ENCODE peak calls at places on chromosomes 6 and 20, in six cellular contexts. One of them, this sample, is unnamed.
A peak's percentile ranks its signal among the peaks of the same experiment; 100 is the strongest.

GRCh38 chr20:62685781-62686555 is 22.7 kb upstream of the NTSR1 start:
- DNase-seq in stimulated activated CD4-positive, alpha-beta T cell treated with anti-CD3 and anti-CD28 coated beads, Interleukin-4, amount 100 ng/mL, for 48 hours: no peak
- DNase-seq in fibroblast of the conjunctiva: no peak
- DNase-seq in stimulated activated CD8-positive, alpha-beta memory T cell treated with anti-CD3 and anti-CD28 coated beads, Interleukin-4, amount 100 ng/mL, for 48 hours: no peak
- DNase-seq in OCI-LY7: no peak
- DNase-seq in activated CD4-positive, alpha-beta T cell treated with anti-CD3 and anti-CD28 coated beads, Interleukin-2, amount 10 ng/mL, durations not matched to agents 7 days and 5 days: peak; percentile 39
- DNase-seq in this sample: peak; percentile 55

GRCh38 chr20:24957326-24957996 is 8.4 kb downstream of the CST7 start:
- DNase-seq in stimulated activated CD4-positive, alpha-beta T cell treated with anti-CD3 and anti-CD28 coated beads, Interleukin-4, amount 100 ng/mL, for 48 hours: no peak
- DNase-seq in activated CD4-positive, alpha-beta T cell treated with anti-CD3 and anti-CD28 coated beads, Interleukin-2, amount 10 ng/mL, durations not matched to agents 7 days and 5 days: peak; percentile 3
- DNase-seq in stimulated activated CD8-positive, alpha-beta memory T cell treated with anti-CD3 and anti-CD28 coated beads, Interleukin-4, amount 100 ng/mL, for 48 hours: peak; percentile 23
- DNase-seq in fibroblast of the conjunctiva: no peak
- DNase-seq in OCI-LY7: no peak
- DNase-seq in this sample: peak; percentile 31

GRCh38 chr6:44064948-44065272 is 62.3 kb downstream of the MRPL14 start:
- DNase-seq in fibroblast of the conjunctiva: no peak
- DNase-seq in stimulated activated CD8-positive, alpha-beta memory T cell treated with anti-CD3 and anti-CD28 coated beads, Interleukin-4, amount 100 ng/mL, for 48 hours: no peak
- DNase-seq in stimulated activated CD4-positive, alpha-beta T cell treated with anti-CD3 and anti-CD28 coated beads, Interleukin-4, amount 100 ng/mL, for 48 hours: no peak
- DNase-seq in activated CD4-positive, alpha-beta T cell treated with anti-CD3 and anti-CD28 coated beads, Interleukin-2, amount 10 ng/mL, durations not matched to agents 7 days and 5 days: no peak
- DNase-seq in OCI-LY7: no peak
- DNase-seq in this sample: no peak

GRCh38 chr20:63553251-63553932 is 567 bp upstream of the FNDC11 start:
- DNase-seq in activated CD4-positive, alpha-beta T cell treated with anti-CD3 and anti-CD28 coated beads, Interleukin-2, amount 10 ng/mL, durations not matched to agents 7 days and 5 days: peak; percentile 81
- DNase-seq in OCI-LY7: peak; percentile 93
- DNase-seq in stimulated activated CD4-positive, alpha-beta T cell treated with anti-CD3 and anti-CD28 coated beads, Interleukin-4, amount 100 ng/mL, for 48 hours: peak; percentile 82
- DNase-seq in stimulated activated CD8-positive, alpha-beta memory T cell treated with anti-CD3 and anti-CD28 coated beads, Interleukin-4, amount 100 ng/mL, for 48 hours: peak; percentile 95
- DNase-seq in fibroblast of the conjunctiva: peak; percentile 69
- DNase-seq in this sample: peak; percentile 95

GRCh38 chr20:47389867-47390347 is 33.4 kb upstream of the ZMYND8 start:
- DNase-seq in fibroblast of the conjunctiva: peak; percentile 53
- DNase-seq in OCI-LY7: peak; percentile 88
- DNase-seq in stimulated activated CD8-positive, alpha-beta memory T cell treated with anti-CD3 and anti-CD28 coated beads, Interleukin-4, amount 100 ng/mL, for 48 hours: no peak
- DNase-seq in activated CD4-positive, alpha-beta T cell treated with anti-CD3 and anti-CD28 coated beads, Interleukin-2, amount 10 ng/mL, durations not matched to agents 7 days and 5 days: no peak
- DNase-seq in stimulated activated CD4-positive, alpha-beta T cell treated with anti-CD3 and anti-CD28 coated beads, Interleukin-4, amount 100 ng/mL, for 48 hours: no peak
- DNase-seq in this sample: no peak

GRCh38 chr6:108566406-108566805 is 5.7 kb downstream of the FOXO3 start:
- DNase-seq in OCI-LY7: no peak
- DNase-seq in fibroblast of the conjunctiva: no peak
- DNase-seq in stimulated activated CD8-positive, alpha-beta memory T cell treated with anti-CD3 and anti-CD28 coated beads, Interleukin-4, amount 100 ng/mL, for 48 hours: no peak
- DNase-seq in activated CD4-positive, alpha-beta T cell treated with anti-CD3 and anti-CD28 coated beads, Interleukin-2, amount 10 ng/mL, durations not matched to agents 7 days and 5 days: no peak
- DNase-seq in stimulated activated CD4-positive, alpha-beta T cell treated with anti-CD3 and anti-CD28 coated beads, Interleukin-4, amount 100 ng/mL, for 48 hours: no peak
- DNase-seq in this sample: no peak

GRCh38 chr6:167093922-167094432 is 28.9 kb upstream of the CCR6 start:
- DNase-seq in OCI-LY7: no peak
- DNase-seq in stimulated activated CD4-positive, alpha-beta T cell treated with anti-CD3 and anti-CD28 coated beads, Interleukin-4, amount 100 ng/mL, for 48 hours: peak; percentile 41
- DNase-seq in fibroblast of the conjunctiva: no peak
- DNase-seq in stimulated activated CD8-positive, alpha-beta memory T cell treated with anti-CD3 and anti-CD28 coated beads, Interleukin-4, amount 100 ng/mL, for 48 hours: peak; percentile 78
- DNase-seq in activated CD4-positive, alpha-beta T cell treated with anti-CD3 and anti-CD28 coated beads, Interleukin-2, amount 10 ng/mL, durations not matched to agents 7 days and 5 days: no peak
- DNase-seq in this sample: peak; percentile 84

GRCh38 chr6:40671338-40672050 is 84.3 kb upstream of the LRFN2 start:
- DNase-seq in fibroblast of the conjunctiva: no peak
- DNase-seq in stimulated activated CD8-positive, alpha-beta memory T cell treated with anti-CD3 and anti-CD28 coated beads, Interleukin-4, amount 100 ng/mL, for 48 hours: no peak
- DNase-seq in activated CD4-positive, alpha-beta T cell treated with anti-CD3 and anti-CD28 coated beads, Interleukin-2, amount 10 ng/mL, durations not matched to agents 7 days and 5 days: no peak
- DNase-seq in stimulated activated CD4-positive, alpha-beta T cell treated with anti-CD3 and anti-CD28 coated beads, Interleukin-4, amount 100 ng/mL, for 48 hours: no peak
- DNase-seq in OCI-LY7: no peak
- DNase-seq in this sample: no peak

GRCh38 chr6:155371230-155371629 is 56.9 kb upstream of the TFB1M start:
- DNase-seq in stimulated activated CD8-positive, alpha-beta memory T cell treated with anti-CD3 and anti-CD28 coated beads, Interleukin-4, amount 100 ng/mL, for 48 hours: no peak
- DNase-seq in stimulated activated CD4-positive, alpha-beta T cell treated with anti-CD3 and anti-CD28 coated beads, Interleukin-4, amount 100 ng/mL, for 48 hours: no peak
- DNase-seq in OCI-LY7: no peak
- DNase-seq in activated CD4-positive, alpha-beta T cell treated with anti-CD3 and anti-CD28 coated beads, Interleukin-2, amount 10 ng/mL, durations not matched to agents 7 days and 5 days: no peak
- DNase-seq in fibroblast of the conjunctiva: no peak
- DNase-seq in this sample: no peak

GRCh38 chr6:105282801-105283585 is 103.2 kb upstream of the POPDC3 start:
- DNase-seq in OCI-LY7: no peak
- DNase-seq in fibroblast of the conjunctiva: no peak
- DNase-seq in activated CD4-positive, alpha-beta T cell treated with anti-CD3 and anti-CD28 coated beads, Interleukin-2, amount 10 ng/mL, durations not matched to agents 7 days and 5 days: no peak
- DNase-seq in stimulated activated CD4-positive, alpha-beta T cell treated with anti-CD3 and anti-CD28 coated beads, Interleukin-4, amount 100 ng/mL, for 48 hours: no peak
- DNase-seq in stimulated activated CD8-positive, alpha-beta memory T cell treated with anti-CD3 and anti-CD28 coated beads, Interleukin-4, amount 100 ng/mL, for 48 hours: no peak
- DNase-seq in this sample: no peak

GRCh38 chr6:139062921-139063320 is 34.4 kb downstream of the ABRACL start:
- DNase-seq in stimulated activated CD8-positive, alpha-beta memory T cell treated with anti-CD3 and anti-CD28 coated beads, Interleukin-4, amount 100 ng/mL, for 48 hours: no peak
- DNase-seq in OCI-LY7: no peak
- DNase-seq in activated CD4-positive, alpha-beta T cell treated with anti-CD3 and anti-CD28 coated beads, Interleukin-2, amount 10 ng/mL, durations not matched to agents 7 days and 5 days: no peak
- DNase-seq in fibroblast of the conjunctiva: no peak
- DNase-seq in stimulated activated CD4-positive, alpha-beta T cell treated with anti-CD3 and anti-CD28 coated beads, Interleukin-4, amount 100 ng/mL, for 48 hours: no peak
- DNase-seq in this sample: no peak

GRCh38 chr20:58797371-58798050 is 53.2 kb downstream of the GNAS-AS1 start:
- DNase-seq in stimulated activated CD8-positive, alpha-beta memory T cell treated with anti-CD3 and anti-CD28 coated beads, Interleukin-4, amount 100 ng/mL, for 48 hours: no peak
- DNase-seq in activated CD4-positive, alpha-beta T cell treated with anti-CD3 and anti-CD28 coated beads, Interleukin-2, amount 10 ng/mL, durations not matched to agents 7 days and 5 days: no peak
- DNase-seq in stimulated activated CD4-positive, alpha-beta T cell treated with anti-CD3 and anti-CD28 coated beads, Interleukin-4, amount 100 ng/mL, for 48 hours: no peak
- DNase-seq in OCI-LY7: no peak
- DNase-seq in fibroblast of the conjunctiva: no peak
- DNase-seq in this sample: no peak

GRCh38 chr20:31652917-31653385 is 15.2 kb downstream of the COX4I2 start:
- DNase-seq in activated CD4-positive, alpha-beta T cell treated with anti-CD3 and anti-CD28 coated beads, Interleukin-2, amount 10 ng/mL, durations not matched to agents 7 days and 5 days: no peak
- DNase-seq in OCI-LY7: no peak
- DNase-seq in stimulated activated CD8-positive, alpha-beta memory T cell treated with anti-CD3 and anti-CD28 coated beads, Interleukin-4, amount 100 ng/mL, for 48 hours: no peak
- DNase-seq in fibroblast of the conjunctiva: peak; percentile 86
- DNase-seq in stimulated activated CD4-positive, alpha-beta T cell treated with anti-CD3 and anti-CD28 coated beads, Interleukin-4, amount 100 ng/mL, for 48 hours: no peak
- DNase-seq in this sample: no peak

GRCh38 chr6:52570291-52570700 is 6.6 kb downstream of the TRAM2 start:
- DNase-seq in stimulated activated CD8-positive, alpha-beta memory T cell treated with anti-CD3 and anti-CD28 coated beads, Interleukin-4, amount 100 ng/mL, for 48 hours: no peak
- DNase-seq in OCI-LY7: no peak
- DNase-seq in stimulated activated CD4-positive, alpha-beta T cell treated with anti-CD3 and anti-CD28 coated beads, Interleukin-4, amount 100 ng/mL, for 48 hours: no peak
- DNase-seq in fibroblast of the conjunctiva: no peak
- DNase-seq in activated CD4-positive, alpha-beta T cell treated with anti-CD3 and anti-CD28 coated beads, Interleukin-2, amount 10 ng/mL, durations not matched to agents 7 days and 5 days: no peak
- DNase-seq in this sample: no peak

GRCh38 chr6:3333263-3333662 is 74.5 kb downstream of the PSMG4 start:
- DNase-seq in stimulated activated CD4-positive, alpha-beta T cell treated with anti-CD3 and anti-CD28 coated beads, Interleukin-4, amount 100 ng/mL, for 48 hours: no peak
- DNase-seq in fibroblast of the conjunctiva: no peak
- DNase-seq in OCI-LY7: no peak
- DNase-seq in stimulated activated CD8-positive, alpha-beta memory T cell treated with anti-CD3 and anti-CD28 coated beads, Interleukin-4, amount 100 ng/mL, for 48 hours: no peak
- DNase-seq in activated CD4-positive, alpha-beta T cell treated with anti-CD3 and anti-CD28 coated beads, Interleukin-2, amount 10 ng/mL, durations not matched to agents 7 days and 5 days: no peak
- DNase-seq in this sample: no peak

GRCh38 chr6:155273438-155273837 is 9.6 kb downstream of the CLDN20 start:
- DNase-seq in activated CD4-positive, alpha-beta T cell treated with anti-CD3 and anti-CD28 coated beads, Interleukin-2, amount 10 ng/mL, durations not matched to agents 7 days and 5 days: no peak
- DNase-seq in OCI-LY7: no peak
- DNase-seq in stimulated activated CD4-positive, alpha-beta T cell treated with anti-CD3 and anti-CD28 coated beads, Interleukin-4, amount 100 ng/mL, for 48 hours: no peak
- DNase-seq in stimulated activated CD8-positive, alpha-beta memory T cell treated with anti-CD3 and anti-CD28 coated beads, Interleukin-4, amount 100 ng/mL, for 48 hours: no peak
- DNase-seq in fibroblast of the conjunctiva: peak; percentile 50
- DNase-seq in this sample: no peak

GRCh38 chr6:33492093-33492492 is 37.7 kb downstream of the ZBTB9 start:
- DNase-seq in OCI-LY7: peak; percentile 56
- DNase-seq in activated CD4-positive, alpha-beta T cell treated with anti-CD3 and anti-CD28 coated beads, Interleukin-2, amount 10 ng/mL, durations not matched to agents 7 days and 5 days: no peak
- DNase-seq in fibroblast of the conjunctiva: no peak
- DNase-seq in stimulated activated CD8-positive, alpha-beta memory T cell treated with anti-CD3 and anti-CD28 coated beads, Interleukin-4, amount 100 ng/mL, for 48 hours: no peak
- DNase-seq in stimulated activated CD4-positive, alpha-beta T cell treated with anti-CD3 and anti-CD28 coated beads, Interleukin-4, amount 100 ng/mL, for 48 hours: no peak
- DNase-seq in this sample: no peak

GRCh38 chr6:16770701-16771569 is 9.7 kb upstream of the ATXN1 start:
- DNase-seq in OCI-LY7: peak; percentile 52
- DNase-seq in stimulated activated CD4-positive, alpha-beta T cell treated with anti-CD3 and anti-CD28 coated beads, Interleukin-4, amount 100 ng/mL, for 48 hours: peak; percentile 68
- DNase-seq in fibroblast of the conjunctiva: peak; percentile 79
- DNase-seq in stimulated activated CD8-positive, alpha-beta memory T cell treated with anti-CD3 and anti-CD28 coated beads, Interleukin-4, amount 100 ng/mL, for 48 hours: peak; percentile 84
- DNase-seq in activated CD4-positive, alpha-beta T cell treated with anti-CD3 and anti-CD28 coated beads, Interleukin-2, amount 10 ng/mL, durations not matched to agents 7 days and 5 days: peak; percentile 73
- DNase-seq in this sample: peak; percentile 84